ENCODE peak calls at places on chromosomes 12 and 14, in four cellular contexts. N is WTC11, W is SK-N-SH, E is GM12878. M is an unnamed sample.

GRCh38 chr12:49917126-49917787 is 13.6 kb upstream of the FAIM2 start:
- DNase-seq in W (no peak), E (no peak), N (no peak), M (no peak)

GRCh38 chr12:1610072-1610643 is 15.8 kb upstream of the FBXL14 start:
- DNase-seq in W (no peak), N (no peak), E (no peak), M (no peak)

GRCh38 chr12:99380701-99381100 is 266.9 kb upstream of the GARIN6 start:
- DNase-seq in N (no peak), E (no peak), W (no peak), M (no peak)

GRCh38 chr12:79250186-79250585 is 385.6 kb downstream of the SYT1 start:
- DNase-seq in N (no peak), W (no peak), E (no peak), M (no peak)

GRCh38 chr12:118773956-118774723 is 207.2 kb upstream of the SRRM4 start:
- DNase-seq in W (peak; percentile 81), N (peak; percentile 92), E (no peak), M (no peak)

GRCh38 chr12:101773560-101774206 is 34.4 kb upstream of the SYCP3 start:
- DNase-seq in W (peak; percentile 65), E (peak; percentile 41), N (peak; percentile 56), M (peak; percentile 78)

GRCh38 chr14:61839452-61839851 is 77.2 kb downstream of the SNAPC1 start:
- DNase-seq in W (no peak), N (no peak), E (no peak), M (no peak)

GRCh38 chr14:93748208-93749080 is 39.8 kb downstream of the PRIMA1 start:
- DNase-seq in N (no peak), W (peak; percentile 89), E (no peak), M (no peak)

GRCh38 chr14:89422181-89422951 is 5.3 kb upstream of the FOXN3 start:
- DNase-seq in N (no peak), E (no peak), W (no peak), M (no peak)

GRCh38 chr12:110733089-110733715 is 9.5 kb downstream of the PPP1CC start:
- DNase-seq in N (no peak), W (no peak), E (no peak), M (no peak)

GRCh38 chr14:103260629-103261124 is 73.4 kb upstream of the EIF5 start:
- DNase-seq in W (peak; percentile 57), E (no peak), N (no peak), M (peak; percentile 14)

GRCh38 chr12:87274594-87275245 is 754.5 kb downstream of the C12orf50 start:
- DNase-seq in E (no peak), N (no peak), W (peak; percentile 17), M (no peak)

GRCh38 chr12:10540776-10541205 is 35.1 kb downstream of the EIF2S3B start:
- DNase-seq in W (no peak), E (peak; percentile 79), N (no peak), M (no peak)

GRCh38 chr14:101586531-101587402 is 25.5 kb downstream of the DIO3 start:
- DNase-seq in E (no peak), W (no peak), N (no peak), M (no peak)

GRCh38 chr14:73870525-73871235 is 16.0 kb upstream of the ZNF410 start:
- DNase-seq in N (no peak), E (no peak), W (no peak), M (no peak)

GRCh38 chr14:50067723-50068495 is 48.5 kb downstream of the VCPKMT start:
- DNase-seq in N (no peak), E (no peak), W (no peak), M (no peak)

GRCh38 chr14:75165586-75166391 is 10.6 kb downstream of the TMED10 start:
- DNase-seq in W (no peak), E (no peak), N (no peak), M (no peak)

GRCh38 chr14:95685978-95686922 is at the start of gene TCL1B:
- DNase-seq in W (peak; percentile 47), E (no peak), N (peak; percentile 50), M (peak; percentile 33)

GRCh38 chr14:75123991-75124390 is 2.9 kb downstream of the NEK9 start:
- DNase-seq in E (no peak), W (peak; percentile 12), N (no peak), M (peak; percentile 38)

GRCh38 chr14:64278458-64278857 is 15.7 kb downstream of the ESR2 start:
- DNase-seq in N (no peak), W (no peak), E (no peak), M (no peak)

GRCh38 chr12:105740970-105741725 is 397.6 kb downstream of the NUAK1 start:
- DNase-seq in W (no peak), E (no peak), N (no peak), M (no peak)

GRCh38 chr14:100662850-100663527 is 63.7 kb upstream of the DLK1 start:
- DNase-seq in E (no peak), N (peak; percentile 76), W (peak; percentile 85), M (peak; percentile 73)

GRCh38 chr12:2627343-2628191 is 167.2 kb upstream of the FKBP4 start:
- DNase-seq in W (no peak), E (no peak), N (no peak), M (peak; percentile 4)

GRCh38 chr12:93798279-93798678 is 121.1 kb downstream of the CRADD start:
- DNase-seq in W (no peak), N (no peak), E (no peak), M (no peak)

GRCh38 chr12:34395056-34396005 is 373.0 kb downstream of the ALG10 start:
- DNase-seq in W (peak; percentile 7), N (peak; percentile 1), E (no peak), M (no peak)

GRCh38 chr12:34393086-34393820 is 371.0 kb downstream of the ALG10 start:
- DNase-seq in W (no peak), E (no peak), N (no peak), M (no peak)

GRCh38 chr12:34393821-34394150 is 371.5 kb downstream of the ALG10 start:
- DNase-seq in E (no peak), W (peak; percentile 4), N (no peak), M (peak; percentile 1)

GRCh38 chr12:34392741-34393085 is 370.4 kb downstream of the ALG10 start:
- DNase-seq in E (no peak), W (no peak), N (no peak), M (no peak)

DNA sequence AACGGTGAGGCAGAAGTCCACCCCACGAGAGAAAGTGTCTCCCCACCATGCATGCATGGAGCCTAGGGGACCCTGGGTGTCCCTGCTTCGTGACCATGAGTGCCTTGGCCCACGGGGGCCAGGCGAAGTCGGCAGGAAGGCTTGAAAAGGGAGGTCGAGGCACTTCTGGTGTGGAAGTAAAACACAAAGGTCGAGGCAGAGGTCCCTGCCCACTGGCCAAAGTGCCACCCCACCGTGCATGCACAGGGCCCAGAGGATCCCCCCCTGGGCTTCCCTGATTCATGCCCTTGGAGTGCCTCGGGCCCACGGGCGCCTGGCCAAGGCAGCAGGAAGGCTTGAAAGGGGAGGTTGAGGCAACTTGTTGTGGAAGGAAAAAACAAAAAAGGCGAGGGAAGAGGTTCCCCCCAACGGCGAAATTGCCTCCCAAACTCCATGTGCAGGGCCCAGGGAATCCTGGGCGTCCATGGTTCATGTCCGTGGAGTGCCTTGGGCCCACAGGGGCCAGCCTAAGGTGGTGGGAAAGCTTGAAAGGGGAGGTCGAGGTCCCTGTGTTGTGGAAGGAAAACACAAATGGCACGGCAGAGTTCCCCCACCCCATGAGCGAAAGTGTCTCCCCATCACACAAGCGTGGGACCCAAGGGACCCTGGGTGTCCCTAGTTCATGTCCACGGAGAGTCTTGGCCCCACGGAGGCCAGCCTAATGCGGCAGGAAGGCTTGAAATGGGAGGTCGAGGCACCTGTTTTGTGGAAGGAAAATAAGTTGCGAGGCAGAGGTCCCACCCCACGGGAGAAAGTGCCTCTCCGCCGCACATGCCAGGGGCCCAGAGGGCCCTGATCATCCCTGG is 372.1 kb downstream of the ALG10 start:
- DNase-seq in E (no peak), W (peak; percentile 9), N (no peak), M (no peak)
- TF ChIP-seq USF1 in E (no peak), W (no peak), N (no peak), M (no peak)

GRCh38 chr12:120161852-120162251 is 32.7 kb downstream of the GCN1 start:
- DNase-seq in W (no peak), N (no peak), E (no peak), M (no peak)
- TF ChIP-seq USF1 in W (no peak), N (no peak), E (no peak), M (no peak)

GRCh38 chr12:76300297-76300665 is 47.9 kb downstream of the BBS10 start:
- DNase-seq in W (no peak), E (no peak), N (no peak), M (no peak)

GRCh38 chr12:76303365-76303764 is 44.9 kb downstream of the BBS10 start:
- DNase-seq in E (no peak), N (no peak), W (no peak), M (no peak)

GRCh38 chr12:76303989-76304460 is 44.2 kb downstream of the BBS10 start:
- DNase-seq in N (no peak), W (no peak), E (no peak), M (no peak)

GRCh38 chr12:76299536-76300296 is 48.5 kb downstream of the BBS10 start:
- DNase-seq in E (no peak), W (no peak), N (no peak), M (no peak)
- TF ChIP-seq USF1 in E (no peak), W (no peak), N (no peak), M (no peak)

GRCh38 chr12:124902916-124903315 is 11.5 kb downstream of the UBC start:
- DNase-seq in E (no peak), W (no peak), N (no peak), M (no peak)

GRCh38 chr12:124901003-124901402 is 13.4 kb downstream of the UBC start:
- DNase-seq in E (no peak), W (no peak), N (no peak), M (no peak)

GRCh38 chr12:124896461-124896860 is 18.0 kb downstream of the UBC start:
- DNase-seq in W (no peak), N (no peak), E (no peak), M (no peak)

GRCh38 chr12:124893792-124894516 is 20.5 kb downstream of the UBC start:
- DNase-seq in W (no peak), N (no peak), E (no peak), M (no peak)

DNA sequence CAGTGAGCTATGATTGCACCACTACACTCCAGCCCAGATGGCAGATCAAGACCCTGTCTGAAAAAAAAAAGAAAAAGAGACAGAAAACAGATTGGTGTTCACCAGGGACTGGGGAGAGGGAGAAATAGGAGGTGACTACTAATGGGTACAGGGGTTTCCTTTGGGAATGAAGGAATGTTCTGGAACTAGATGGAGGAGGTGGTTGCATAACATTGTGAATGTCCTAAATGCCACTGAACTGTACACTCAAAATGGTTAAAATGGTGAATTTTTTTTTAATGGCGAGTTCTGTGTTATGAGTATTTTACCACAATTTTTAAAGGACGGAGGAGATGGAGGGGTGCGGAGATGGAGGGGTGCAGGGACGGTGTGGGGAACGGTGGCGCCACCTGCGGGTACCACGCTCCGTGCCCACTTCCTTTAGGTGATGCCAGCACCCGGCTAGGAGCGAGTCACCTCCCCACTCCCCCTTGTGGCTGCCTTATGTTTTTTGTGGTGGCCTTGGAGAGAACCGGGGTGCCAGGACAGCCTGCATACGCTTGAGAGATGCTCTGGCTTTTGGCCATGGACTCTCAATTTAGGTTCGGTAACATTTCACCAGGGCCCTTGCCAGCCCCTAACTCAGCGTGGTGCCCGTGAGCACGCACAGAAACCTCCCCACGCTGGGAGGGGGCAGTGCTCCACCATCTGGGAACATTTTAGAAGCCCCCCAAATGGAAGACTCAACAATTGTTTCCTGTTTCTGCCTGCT is 16.1 kb downstream of the UBC start:
- DNase-seq in E (no peak), W (peak; percentile 81), N (peak; percentile 59), M (peak; percentile 50)
- TF ChIP-seq USF1 in E (no peak), W (no peak), N (no peak), M (no peak)

M was measured in K562.